ENCODE peak calls at places on chromosomes 2 and 18, in seven cellular contexts. B, Y, D, I, S, Z and H are unnamed samples.

GRCh38 chr2:180474716-180475115 is 467.6 kb upstream of the CWC22 start:
- DNase-seq in B (no peak), Y (no peak), D (no peak), I (no peak), S (no peak), Z (no peak), H (no peak)

GRCh38 chr2:98880266-98881152 is 55.5 kb downstream of the CRACDL start:
- DNase-seq in B (no peak), Y (no peak), D (peak; percentile 49), I (peak; percentile 14), S (no peak), Z (no peak), H (no peak)

GRCh38 chr2:172135446-172135845 is 32.7 kb upstream of the DLX2 start:
- DNase-seq in B (no peak), Y (no peak), D (no peak), I (no peak), S (no peak), Z (no peak), H (no peak)

GRCh38 chr18:45753251-45753650 is 29.3 kb downstream of the SLC14A1 start:
- DNase-seq in B (no peak), Y (no peak), D (no peak), I (no peak), S (peak; percentile 51), Z (no peak), H (no peak)

GRCh38 chr2:34229998-34230397 is 630.9 kb upstream of the FAM98A start:
- DNase-seq in B (no peak), Y (no peak), D (no peak), I (no peak), S (no peak), Z (no peak), H (no peak)

GRCh38 chr2:113156278-113157107 is 17.3 kb upstream of the PSD4 start:
- DNase-seq in B (no peak), Y (no peak), D (no peak), I (no peak), S (no peak), Z (peak; percentile 12), H (peak; percentile 54)

GRCh38 chr2:121529439-121530209 is 1.1 kb upstream of the RNU4ATAC start:
- DNase-seq in B (no peak), Y (peak; percentile 33), D (no peak), I (no peak), S (peak; percentile 71), Z (peak; percentile 59), H (peak; percentile 55)

GRCh38 chr2:144414324-144414845 is 105.5 kb downstream of the ZEB2 start:
- DNase-seq in B (peak; percentile 80), Y (no peak), D (peak; percentile 68), I (no peak), S (peak; percentile 94), Z (no peak), H (peak; percentile 20)

GRCh38 chr2:15782009-15782751 is 158.2 kb upstream of the MYCN start:
- DNase-seq in B (no peak), Y (no peak), D (no peak), I (no peak), S (peak; percentile 10), Z (no peak), H (no peak)

GRCh38 chr18:57585846-57586242 is 658 bp downstream of the FECH start:
- DNase-seq in B (no peak), Y (peak; percentile 10), D (no peak), I (peak; percentile 4), S (peak; percentile 1), Z (no peak), H (peak; percentile 30)

GRCh38 chr2:230849633-230850357 is 14.9 kb upstream of the ITM2C start:
- DNase-seq in B (peak; percentile 91), Y (peak; percentile 64), D (peak; percentile 78), I (peak; percentile 48), S (peak; percentile 30), Z (peak; percentile 72), H (peak; percentile 87)

GRCh38 chr2:217075225-217075802 is 215.4 kb upstream of the TNP1 start:
- DNase-seq in B (no peak), Y (no peak), D (no peak), I (no peak), S (peak; percentile 79), Z (no peak), H (no peak)

GRCh38 chr2:28276076-28276618 is 116.5 kb upstream of the FOSL2 start:
- DNase-seq in B (no peak), Y (no peak), D (no peak), I (no peak), S (peak; percentile 89), Z (no peak), H (peak; percentile 47)

GRCh38 chr2:174951746-174952145 is 53.4 kb downstream of the CHN1 start:
- DNase-seq in B (no peak), Y (no peak), D (no peak), I (no peak), S (peak; percentile 15), Z (no peak), H (no peak)

GRCh38 chr2:45033331-45033730 is 24.1 kb upstream of the SIX2 start:
- DNase-seq in B (no peak), Y (no peak), D (no peak), I (no peak), S (no peak), Z (no peak), H (no peak)

GRCh38 chr2:177298191-177298590 is 33.7 kb upstream of the NFE2L2 start:
- DNase-seq in B (no peak), Y (no peak), D (no peak), I (no peak), S (no peak), Z (no peak), H (no peak)

GRCh38 chr2:177295479-177295878 is 31.0 kb upstream of the NFE2L2 start:
- DNase-seq in B (no peak), Y (no peak), D (no peak), I (no peak), S (peak; percentile 88), Z (no peak), H (no peak)

GRCh38 chr2:177291701-177292100 is 27.2 kb upstream of the NFE2L2 start:
- DNase-seq in B (no peak), Y (no peak), D (no peak), I (no peak), S (no peak), Z (no peak), H (no peak)

DNA sequence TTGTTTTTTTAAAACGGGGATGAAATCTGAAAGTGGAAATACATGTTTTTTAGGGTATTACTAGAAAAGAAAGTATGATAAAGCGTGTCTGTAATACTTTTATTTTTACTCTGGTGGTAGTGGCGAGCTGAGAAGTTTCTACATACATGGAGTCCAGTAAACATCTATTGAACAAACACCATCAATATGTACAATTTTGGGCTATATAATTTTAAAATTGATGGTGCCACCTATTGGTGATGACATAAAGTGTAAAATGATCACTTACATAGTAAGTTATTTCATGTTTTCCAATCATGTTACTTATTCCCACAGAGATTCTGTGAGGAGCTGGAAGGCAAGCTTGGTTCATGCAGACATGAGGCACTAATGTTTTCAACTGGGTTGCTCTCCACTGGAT is 31.5 kb upstream of the NFE2L2 start:
- DNase-seq in B (no peak), Y (peak; percentile 52), D (no peak), I (peak; percentile 47), S (peak; percentile 56), Z (no peak), H (no peak)
- TF ChIP-seq CTCF in B (peak; percentile 47), Y (peak; percentile 51), D (peak; percentile 48), I (peak; percentile 80), S (peak; percentile 41), Z (no peak), H (no peak)

GRCh38 chr18:4108016-4108415 is 347.1 kb downstream of the DLGAP1 start:
- DNase-seq in B (no peak), Y (no peak), D (no peak), I (no peak), S (no peak), Z (no peak), H (no peak)
- TF ChIP-seq CTCF in B (no peak), Y (no peak), D (no peak), I (no peak), S (no peak), Z (no peak), H (no peak)

GRCh38 chr2:73268368-73268830 is 15.9 kb downstream of the FBXO41 start:
- DNase-seq in B (no peak), Y (no peak), D (no peak), I (no peak), S (no peak), Z (no peak), H (no peak)

GRCh38 chr2:73269686-73270465 is 14.4 kb downstream of the FBXO41 start:
- DNase-seq in B (no peak), Y (no peak), D (no peak), I (no peak), S (no peak), Z (no peak), H (no peak)

GRCh38 chr2:73266061-73266891 is 18.0 kb downstream of the FBXO41 start:
- DNase-seq in B (no peak), Y (no peak), D (peak; percentile 46), I (no peak), S (no peak), Z (no peak), H (no peak)

GRCh38 chr2:73267008-73267407 is 17.3 kb downstream of the FBXO41 start:
- DNase-seq in B (no peak), Y (no peak), D (peak; percentile 4), I (no peak), S (no peak), Z (no peak), H (no peak)

GRCh38 chr2:73268831-73269685 is 15.2 kb downstream of the FBXO41 start:
- DNase-seq in B (peak; percentile 89), Y (peak; percentile 69), D (peak; percentile 73), I (peak; percentile 68), S (peak; percentile 21), Z (peak; percentile 84), H (peak; percentile 84)
- TF ChIP-seq CTCF in B (no peak), Y (no peak), D (no peak), I (no peak), S (no peak), Z (no peak), H (no peak)

GRCh38 chr18:22185723-22186386 is 16.5 kb downstream of the GATA6 start:
- DNase-seq in B (no peak), Y (no peak), D (no peak), I (no peak), S (no peak), Z (no peak), H (no peak)

GRCh38 chr18:22183647-22184161 is 14.3 kb downstream of the GATA6 start:
- DNase-seq in B (no peak), Y (no peak), D (no peak), I (no peak), S (no peak), Z (no peak), H (no peak)

GRCh38 chr18:22186484-22186971 is 17.1 kb downstream of the GATA6 start:
- DNase-seq in B (no peak), Y (no peak), D (no peak), I (no peak), S (no peak), Z (no peak), H (no peak)

GRCh38 chr18:22182884-22183610 is 13.7 kb downstream of the GATA6 start:
- DNase-seq in B (no peak), Y (no peak), D (no peak), I (no peak), S (peak; percentile 23), Z (no peak), H (no peak)

GRCh38 chr18:22185298-22185697 is 15.9 kb downstream of the GATA6 start:
- DNase-seq in B (no peak), Y (no peak), D (no peak), I (no peak), S (peak; percentile 59), Z (no peak), H (no peak)
- TF ChIP-seq CTCF in B (no peak), Y (no peak), D (no peak), I (no peak), S (no peak), Z (no peak), H (no peak)